ENCODE peak calls at places on chromosomes 7 and 10, in seven cellular contexts. A, H, J, B, E, D and O are unnamed samples.

GRCh38 chr10:58950618-58951017 is 225.8 kb upstream of the PHYHIPL start:
- DNase-seq in A (no peak), H (peak), J (no peak), B (no peak), E (no peak), D (no peak), O (no peak)

GRCh38 chr7:127901895-127902703 is 129.1 kb downstream of the LRRC4 start:
- DNase-seq in A (no peak), H (no peak), J (no peak), B (no peak), E (peak), D (no peak), O (no peak)

GRCh38 chr7:21028186-21028989 is 241.7 kb upstream of the SP8 start:
- DNase-seq in A (peak), H (no peak), J (peak), B (no peak), E (peak), D (no peak), O (peak)

GRCh38 chr10:95391570-95392249 is 100.9 kb upstream of the PDLIM1 start:
- DNase-seq in A (peak), H (peak), J (peak), B (no peak), E (peak), D (no peak), O (peak)

GRCh38 chr10:102322914-102323313 is 72.6 kb upstream of the NFKB2 start:
- DNase-seq in A (no peak), H (no peak), J (no peak), B (no peak), E (no peak), D (no peak), O (no peak)

GRCh38 chr10:71434760-71435394 is 38.2 kb downstream of the CDH23 start:
- DNase-seq in A (no peak), H (no peak), J (peak), B (peak), E (no peak), D (no peak), O (peak)

GRCh38 chr7:31023877-31024276 is 28.2 kb upstream of the ADCYAP1R1 start:
- DNase-seq in A (no peak), H (no peak), J (no peak), B (no peak), E (no peak), D (no peak), O (no peak)

GRCh38 chr10:47047127-47047504 is 135.9 kb downstream of the PTPN20 start:
- DNase-seq in A (no peak), H (no peak), J (no peak), B (no peak), E (no peak), D (no peak), O (no peak)

GRCh38 chr7:147509859-147510542 is 1080.6 kb upstream of the C7orf33 start:
- DNase-seq in A (no peak), H (peak), J (no peak), B (no peak), E (no peak), D (no peak), O (no peak)

GRCh38 chr7:147509052-147509480 is 1081.5 kb upstream of the C7orf33 start:
- DNase-seq in A (no peak), H (peak), J (no peak), B (no peak), E (no peak), D (no peak), O (no peak)

GRCh38 chr7:147513451-147513850 is 1077.1 kb upstream of the C7orf33 start:
- DNase-seq in A (no peak), H (no peak), J (no peak), B (no peak), E (no peak), D (no peak), O (no peak)

DNA sequence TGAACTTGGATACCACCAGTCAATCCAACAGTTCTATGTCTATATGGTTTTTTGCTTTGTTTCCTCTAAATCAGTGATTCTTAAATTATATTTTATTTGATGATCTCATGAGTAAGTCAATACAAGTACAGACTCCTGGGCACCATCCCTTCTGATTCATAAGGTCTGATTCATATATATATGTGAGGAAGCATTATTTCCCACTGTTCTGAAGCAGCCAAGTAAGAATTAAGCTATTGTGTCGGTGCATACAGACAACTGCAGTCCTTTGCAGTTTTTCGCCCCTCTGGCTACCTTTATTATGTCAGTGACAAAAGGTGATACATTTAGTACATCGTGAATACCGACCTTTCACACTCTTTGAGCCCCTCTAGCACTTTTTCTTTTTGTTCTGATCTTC is 1079.7 kb upstream of the C7orf33 start:
- DNase-seq in A (no peak), H (peak), J (no peak), B (no peak), E (no peak), D (no peak), O (no peak)
- H3K4ac ChIP-seq in A (no peak), H (peak), J (no peak), B (no peak), E (no peak), D (no peak), O (no peak)

DNA sequence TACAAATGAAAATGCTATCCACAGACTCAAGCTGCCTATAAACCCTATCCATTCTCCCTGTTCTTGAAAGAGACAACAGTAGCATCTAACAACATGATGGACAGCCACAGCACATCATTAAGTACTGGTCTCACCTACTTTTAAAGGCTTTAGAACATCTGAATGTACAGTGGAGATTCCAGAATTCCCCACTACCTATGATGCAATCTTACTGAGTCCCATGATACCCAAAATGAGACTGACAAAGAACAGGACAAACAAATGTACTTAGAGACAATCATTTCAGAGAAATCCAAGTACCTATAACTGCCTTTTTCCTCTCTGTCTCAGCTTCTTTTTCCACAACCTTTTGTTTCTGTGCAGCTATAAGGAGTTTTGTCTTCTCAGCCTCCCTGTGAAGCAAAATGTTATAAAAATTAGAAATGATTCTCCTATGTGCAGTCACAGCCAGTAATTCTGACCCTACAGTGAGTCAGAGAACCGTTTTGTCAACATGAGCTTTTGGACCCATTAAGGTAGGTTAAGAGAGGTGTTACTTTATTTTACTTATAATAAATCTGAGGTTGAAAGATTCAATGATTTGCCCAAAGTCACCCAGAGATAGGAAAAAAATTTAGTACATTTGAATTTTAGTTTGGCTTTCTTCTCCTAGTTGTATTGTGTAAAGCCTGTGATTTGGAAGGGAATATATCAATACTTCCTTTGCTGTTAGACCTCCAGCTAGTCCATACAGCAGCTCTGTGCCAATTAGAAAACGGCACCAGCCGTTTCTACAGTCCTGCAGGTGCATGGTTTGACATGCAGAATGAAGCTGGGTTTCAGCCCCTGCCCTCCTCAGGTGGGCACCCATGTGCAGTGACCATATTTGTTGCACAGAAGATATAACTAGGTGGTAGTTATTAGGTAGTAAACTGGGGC is 21.9 kb downstream of the ERLIN1 start:
- DNase-seq in A (no peak), H (peak), J (no peak), B (no peak), E (peak), D (no peak), O (no peak)
- H3K4me2 ChIP-seq in A (no peak), H (no peak), J (no peak), B (no peak), E (no peak), D (no peak), O (no peak)

GRCh38 chr7:67590649-67591048 is 594.0 kb downstream of the TYW1 start:
- DNase-seq in A (no peak), H (no peak), J (no peak), B (no peak), E (no peak), D (no peak), O (no peak)
- H3K4ac ChIP-seq in A (no peak), H (no peak), J (no peak), B (no peak), E (no peak), D (no peak), O (no peak)

GRCh38 chr7:19117870-19118608 is 603 bp upstream of the TWIST1 start:
- DNase-seq in A (no peak), H (peak), J (peak), B (peak), E (peak), D (no peak), O (peak)
- H3K4me2 ChIP-seq in A (peak), H (peak), J (peak), B (peak), E (peak), D (peak), O (peak)

DNA sequence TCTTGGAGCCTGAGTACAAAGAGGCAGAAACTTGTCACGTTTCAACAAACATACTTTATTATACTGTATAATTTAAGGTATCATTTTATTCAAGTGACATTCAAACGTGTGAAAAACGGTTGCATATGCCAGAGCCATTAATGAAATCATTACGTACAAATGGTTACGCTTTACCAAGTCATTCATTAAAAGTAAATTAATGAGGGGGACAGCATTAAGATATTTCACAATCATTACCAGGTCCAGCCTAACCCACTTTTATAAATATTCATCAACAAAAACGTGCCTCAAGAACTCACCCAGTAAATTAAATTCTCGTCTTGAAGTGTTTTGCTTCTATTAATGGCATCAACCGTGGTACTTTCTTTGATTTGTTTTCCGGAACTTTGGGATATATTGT is 253.0 kb downstream of the RPS24 start:
- DNase-seq in A (no peak), H (no peak), J (no peak), B (no peak), E (no peak), D (no peak), O (no peak)
- H3K4ac ChIP-seq in A (no peak), H (no peak), J (no peak), B (no peak), E (no peak), D (no peak), O (no peak)

GRCh38 chr10:98104125-98104524 is 30.3 kb upstream of the R3HCC1L start:
- DNase-seq in A (no peak), H (no peak), J (no peak), B (no peak), E (no peak), D (no peak), O (no peak)
- H3K4me2 ChIP-seq in A (no peak), H (no peak), J (no peak), B (no peak), E (no peak), D (no peak), O (no peak)

GRCh38 chr10:87702973-87703294 is 43.3 kb downstream of the PAPSS2 start:
- DNase-seq in A (no peak), H (no peak), J (no peak), B (no peak), E (no peak), D (no peak), O (no peak)
- H3K4ac ChIP-seq in A (no peak), H (no peak), J (no peak), B (no peak), E (no peak), D (no peak), O (no peak)

GRCh38 chr10:86970152-86970886 is 2.0 kb downstream of the ADIRF start:
- DNase-seq in A (no peak), H (peak), J (peak), B (peak), E (peak), D (peak), O (peak)
- H3K4me2 ChIP-seq in A (peak), H (peak), J (peak), B (peak), E (peak), D (peak), O (peak)